ENCODE peak calls at places on chromosomes 2 and 18, in six cellular contexts. Y is HepG2, P is stomach, L is K562, C is GM23338, G is SK-N-SH. I is an unnamed sample.

GRCh38 chr18:23951206-23951605 is 63.3 kb upstream of the TTC39C start:
- DNase-seq in G (no peak), P (no peak), L (no peak), Y (no peak), C (peak; percentile 72), I (no peak)

GRCh38 chr2:120389036-120389391 is 43.1 kb downstream of the INHBB start:
- DNase-seq in L (no peak), C (no peak), P (peak; percentile 3), Y (no peak), G (no peak), I (no peak)

GRCh38 chr2:28423856-28424605 is 31.4 kb downstream of the FOSL2 start:
- DNase-seq in Y (no peak), L (no peak), P (peak; percentile 45), C (no peak), G (peak; percentile 44), I (no peak)

GRCh38 chr2:30236591-30237245 is 5.4 kb downstream of the LBH start:
- DNase-seq in Y (no peak), G (no peak), L (no peak), P (peak; percentile 20), C (no peak), I (no peak)

GRCh38 chr2:85998071-85998991 is 107.4 kb downstream of the POLR1A start:
- DNase-seq in Y (no peak), L (no peak), P (no peak), G (no peak), C (peak; percentile 19), I (no peak)

GRCh38 chr2:144404621-144405312 is 115.2 kb downstream of the ZEB2 start:
- DNase-seq in G (no peak), P (no peak), C (no peak), L (no peak), Y (no peak), I (no peak)

GRCh38 chr2:9539530-9539929 is 16.1 kb downstream of the ADAM17 start:
- DNase-seq in G (no peak), Y (no peak), C (no peak), P (no peak), L (no peak), I (no peak)

GRCh38 chr2:48514591-48514990 is 15.4 kb upstream of the STON1 start:
- DNase-seq in Y (no peak), G (no peak), P (no peak), L (no peak), C (no peak), I (no peak)

GRCh38 chr2:233912799-233913423 is 4.3 kb upstream of the TRPM8 start:
- DNase-seq in L (peak; percentile 12), C (peak; percentile 85), Y (peak; percentile 41), P (no peak), G (no peak), I (no peak)

GRCh38 chr2:13942111-13942510 is 690.4 kb upstream of the LRATD1 start:
- DNase-seq in P (no peak), G (no peak), C (no peak), Y (no peak), L (no peak), I (no peak)

GRCh38 chr18:46497129-46497528 is 159.9 kb downstream of the LOXHD1 start:
- DNase-seq in P (no peak), L (peak; percentile 13), C (peak; percentile 78), Y (peak; percentile 10), G (no peak), I (no peak)

DNA sequence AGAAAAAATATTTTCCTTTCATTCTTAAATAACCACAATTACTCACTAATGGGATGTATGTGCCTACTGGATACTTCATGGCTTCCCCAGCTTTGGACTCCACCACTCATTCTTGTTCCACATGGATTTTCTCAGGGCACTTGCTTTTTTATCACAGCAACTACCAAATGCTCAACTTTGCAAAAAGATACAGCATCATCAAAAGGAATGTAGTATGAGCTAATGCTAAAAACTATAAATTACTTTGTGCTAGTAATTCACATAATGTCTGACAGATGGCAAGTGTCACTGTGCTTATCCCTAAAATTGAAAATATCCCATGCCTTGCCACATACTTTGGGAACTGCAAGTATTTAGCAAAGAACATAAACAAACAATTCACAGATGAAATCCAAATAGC is 130.4 kb upstream of the ZFP36L2 start:
- DNase-seq in P (no peak), C (no peak), G (no peak), Y (no peak), L (no peak), I (no peak)
- TF ChIP-seq POLR2AphosphoS5 in P (no peak), C (no peak), G (no peak), Y (no peak), L (no peak), I (no peak)

DNA sequence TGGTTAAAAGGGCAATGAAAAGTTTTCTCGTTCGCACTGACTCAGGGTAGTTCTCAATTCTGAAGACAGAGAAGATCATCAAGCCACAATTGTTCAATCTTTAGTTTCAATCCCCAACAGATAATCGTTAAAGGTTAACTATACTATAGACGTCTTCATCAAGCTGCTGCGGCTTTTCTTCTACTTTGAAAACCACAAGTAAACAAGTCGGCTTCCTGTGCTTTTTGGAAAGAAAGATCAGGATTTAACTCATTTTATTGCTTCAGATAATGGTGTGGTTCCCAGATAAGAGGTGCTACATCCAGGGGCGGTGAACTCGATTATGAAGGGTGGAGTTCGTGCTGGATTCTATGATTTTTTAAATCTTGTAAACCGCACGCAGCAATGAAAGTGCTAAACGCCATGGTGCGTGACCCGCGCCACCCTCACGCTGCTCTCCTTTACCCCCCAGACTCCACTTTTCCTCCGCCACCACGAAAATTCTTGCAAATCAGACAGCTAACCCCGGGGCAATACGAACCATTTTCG is 535 bp upstream of the CDCA7 start:
- DNase-seq in Y (peak; percentile 27), P (no peak), L (peak; percentile 85), C (peak; percentile 73), G (peak; percentile 80), I (no peak)
- H3K36me3 ChIP-seq in Y (peaks cover 7% of the 10 kb centered on the region), P (no peaks in the 10 kb centered on the region), L (peaks cover 25% of the 10 kb centered on the region), C (peaks cover 11% of the 10 kb centered on the region), G (peaks cover 2% of the 10 kb centered on the region), I (no peaks in the 10 kb centered on the region)

DNA sequence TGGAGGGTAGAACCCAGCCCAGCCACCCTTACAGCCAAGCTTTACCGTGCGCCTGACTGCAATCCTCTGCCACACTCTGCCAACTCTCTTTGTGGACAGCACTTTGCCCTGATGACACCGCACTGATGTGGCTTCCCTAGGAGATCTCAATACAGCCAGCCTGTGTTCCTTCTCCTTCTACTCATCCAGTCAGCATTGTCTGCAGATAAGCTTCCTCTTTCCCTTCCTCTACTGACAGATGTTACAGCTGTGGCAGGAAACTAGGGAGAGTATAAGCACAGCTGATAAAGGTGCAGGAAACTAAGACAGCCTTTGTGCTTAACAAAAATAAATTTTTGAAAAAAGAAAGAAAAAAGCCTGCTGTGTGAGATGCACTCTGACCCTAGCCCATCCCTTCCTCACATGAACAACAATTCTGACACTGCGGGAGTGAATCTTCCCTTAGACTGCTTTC is 25.0 kb downstream of the CEP68 start:
- DNase-seq in C (no peak), P (no peak), G (no peak), Y (no peak), L (peak; percentile 70), I (no peak)
- TF ChIP-seq POLR2AphosphoS5 in C (no peak), P (no peak), G (no peak), Y (no peak), L (peak; percentile 77), I (no peak)

GRCh38 chr2:152740743-152741328 is 22.4 kb downstream of the ARL6IP6 start:
- DNase-seq in P (no peak), L (peak; percentile 61), C (peak; percentile 55), G (peak; percentile 43), Y (peak; percentile 71), I (no peak)

GRCh38 chr2:152743004-152743403 is 24.6 kb downstream of the ARL6IP6 start:
- DNase-seq in G (peak; percentile 16), Y (peak; percentile 46), P (no peak), C (peak; percentile 43), L (peak; percentile 15), I (no peak)

DNA sequence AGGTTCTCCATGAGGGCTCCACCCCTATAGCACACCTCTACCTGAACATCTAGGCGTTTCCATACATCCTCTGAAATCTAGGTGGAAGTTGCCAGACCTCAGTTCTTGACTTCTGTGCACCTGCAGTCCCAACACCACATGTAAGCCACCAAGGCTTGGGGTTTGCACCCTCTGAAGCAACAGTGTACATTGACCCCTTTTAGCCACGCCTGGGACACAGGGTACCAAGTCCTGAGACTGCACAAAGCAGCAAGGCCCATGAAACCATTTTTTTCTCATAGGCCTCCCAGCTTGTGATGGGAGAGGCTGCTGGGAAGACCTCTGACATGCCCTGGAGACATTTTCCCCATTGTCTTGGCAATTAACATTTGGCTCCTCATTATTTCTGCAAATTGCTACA is 20.0 kb downstream of the ARL6IP6 start:
- DNase-seq in Y (no peak), C (no peak), P (no peak), G (no peak), L (no peak), I (no peak)
- H3K36me3 ChIP-seq in Y (peaks cover 36% of the 10 kb centered on the region), C (peaks cover 10% of the 10 kb centered on the region), P (peaks cover 40% of the 10 kb centered on the region), G (peaks cover 29% of the 10 kb centered on the region), L (peaks cover 69% of the 10 kb centered on the region), I (no peaks in the 10 kb centered on the region)

GRCh38 chr2:219851801-219852481 is 224.5 kb downstream of the SLC4A3 start:
- DNase-seq in P (no peak), L (no peak), G (no peak), C (no peak), Y (no peak), I (no peak)
- TF ChIP-seq POLR2AphosphoS5 in P (no peak), L (no peak), G (no peak), C (no peak), Y (no peak), I (no peak)

I was measured in prostate gland.